ENCODE peak calls at places on chromosomes 13 and 19, in four cellular contexts. S, X, C and K are unnamed samples.

GRCh38 chr19:1068111-1069001 is 1.4 kb downstream of the ARHGAP45 start:
- DNase-seq in C (no peak), S (no peak), X (no peak), K (no peak)

GRCh38 chr19:49145485-49146407 is 9.4 kb downstream of the HRC start:
- DNase-seq in S (peak; percentile 13), X (peak; percentile 92), C (peak; percentile 48), K (peak; percentile 74)

GRCh38 chr13:109779074-109779473 is 7.3 kb downstream of the IRS2 start:
- DNase-seq in X (no peak), S (no peak), C (no peak), K (no peak)

GRCh38 chr19:54203151-54203611 is 2.5 kb downstream of the RPS9 start:
- DNase-seq in S (no peak), C (peak; percentile 82), X (no peak), K (no peak)

GRCh38 chr13:27160657-27161174 is 10.9 kb downstream of the USP12 start:
- DNase-seq in S (no peak), X (no peak), C (no peak), K (no peak)

GRCh38 chr19:3528080-3528479 is 10.9 kb upstream of the TEKTIP1 start:
- DNase-seq in S (no peak), C (no peak), X (no peak), K (no peak)

GRCh38 chr13:40876020-40876738 is 86.8 kb downstream of the SLC25A15 start:
- DNase-seq in X (no peak), C (no peak), S (no peak), K (no peak)

GRCh38 chr13:67229438-67230242 is 496 bp downstream of the PCDH9 start:
- DNase-seq in S (no peak), C (no peak), X (no peak), K (peak; percentile 55)

GRCh38 chr13:113802090-113802531 is 43.1 kb downstream of the TMEM255B start:
- DNase-seq in C (peak; percentile 13), X (peak; percentile 19), S (no peak), K (no peak)

GRCh38 chr19:13103961-13104847 is 1.5 kb upstream of the LYL1 start:
- DNase-seq in S (no peak), C (no peak), X (peak; percentile 82), K (peak; percentile 72)

GRCh38 chr13:73602295-73602694 is 531.9 kb downstream of the KLF12 start:
- DNase-seq in C (peak; percentile 4), X (peak; percentile 10), S (no peak), K (no peak)

GRCh38 chr19:10501971-10502523 is 1.1 kb downstream of the KEAP1 start:
- DNase-seq in X (peak; percentile 45), C (peak; percentile 33), S (no peak), K (peak; percentile 38)

GRCh38 chr19:32407004-32407992 is 1.7 kb downstream of the DPY19L3 start:
- DNase-seq in C (peak; percentile 16), S (no peak), X (peak; percentile 75), K (no peak)

GRCh38 chr13:55653497-55653896 is 1487.2 kb upstream of the PRR20A start:
- DNase-seq in C (no peak), X (no peak), S (no peak), K (no peak)

GRCh38 chr19:14473915-14474578 is 1.1 kb downstream of the PTGER1 start:
- DNase-seq in S (no peak), X (no peak), C (no peak), K (no peak)

GRCh38 chr13:112444001-112444311 is 67.8 kb downstream of the SPACA7 start:
- DNase-seq in X (peak; percentile 65), C (peak; percentile 44), S (no peak), K (peak; percentile 66)

GRCh38 chr13:110516500-110516899 is 45.0 kb downstream of the RAB20 start:
- DNase-seq in S (no peak), C (no peak), X (no peak), K (no peak)

GRCh38 chr13:91567485-91568207 is 169.2 kb downstream of the GPC5 start:
- DNase-seq in X (no peak), C (no peak), S (no peak), K (no peak)

DNA sequence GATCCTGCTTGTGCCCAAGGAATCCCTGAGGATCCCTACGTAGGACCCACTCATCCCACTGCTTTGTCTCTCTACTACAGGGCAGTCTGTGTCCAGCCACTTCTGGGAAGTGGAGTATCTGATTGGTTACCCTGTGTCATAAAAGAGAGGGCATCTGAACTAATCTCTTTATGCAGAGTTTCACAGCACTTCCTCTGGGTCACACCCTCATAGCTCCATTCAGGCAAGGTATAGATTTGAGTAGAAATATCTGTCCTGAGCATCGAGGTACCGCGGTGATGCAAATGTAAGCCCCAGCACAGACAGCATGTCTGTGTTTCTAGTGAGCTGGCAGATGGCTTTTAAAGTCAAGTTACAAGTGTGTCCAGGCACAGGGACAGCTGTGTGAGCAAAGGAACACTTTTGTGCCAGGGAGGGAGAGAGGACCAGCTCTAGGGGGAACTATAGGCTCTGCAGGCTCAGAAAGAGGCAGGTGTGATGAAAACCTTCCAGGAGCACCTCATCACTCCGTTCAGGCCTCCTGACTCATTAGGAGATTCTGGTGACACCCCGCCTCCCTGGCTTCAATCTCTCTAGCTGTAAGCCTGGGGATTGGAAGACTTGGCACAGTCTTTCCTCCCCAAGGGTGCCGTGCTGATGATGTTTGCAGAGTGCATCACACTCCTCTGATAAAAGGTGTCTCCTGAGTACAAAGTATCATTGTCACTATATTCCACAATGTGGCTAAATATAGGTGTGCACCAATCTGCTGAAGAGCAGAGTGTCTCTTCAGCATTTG is 84.3 kb upstream of the UBL3 start:
- DNase-seq in C (no peak), X (no peak), S (no peak), K (no peak)
- TF ChIP-seq TARDBP in C (no peak), X (no peak), S (no peak), K (no peak)

GRCh38 chr19:47754206-47755064 is 9.1 kb downstream of the NOP53 start:
- DNase-seq in X (no peak), S (no peak), C (no peak), K (no peak)

GRCh38 chr19:47755065-47755761 is 9.9 kb downstream of the NOP53 start:
- DNase-seq in C (no peak), X (no peak), S (no peak), K (no peak)

GRCh38 chr19:47750752-47751151 is 5.4 kb downstream of the NOP53 start:
- DNase-seq in C (no peak), X (no peak), S (no peak), K (no peak)

GRCh38 chr19:47749326-47749725 is 4.0 kb downstream of the NOP53 start:
- DNase-seq in C (no peak), X (no peak), S (peak; percentile 51), K (no peak)

DNA sequence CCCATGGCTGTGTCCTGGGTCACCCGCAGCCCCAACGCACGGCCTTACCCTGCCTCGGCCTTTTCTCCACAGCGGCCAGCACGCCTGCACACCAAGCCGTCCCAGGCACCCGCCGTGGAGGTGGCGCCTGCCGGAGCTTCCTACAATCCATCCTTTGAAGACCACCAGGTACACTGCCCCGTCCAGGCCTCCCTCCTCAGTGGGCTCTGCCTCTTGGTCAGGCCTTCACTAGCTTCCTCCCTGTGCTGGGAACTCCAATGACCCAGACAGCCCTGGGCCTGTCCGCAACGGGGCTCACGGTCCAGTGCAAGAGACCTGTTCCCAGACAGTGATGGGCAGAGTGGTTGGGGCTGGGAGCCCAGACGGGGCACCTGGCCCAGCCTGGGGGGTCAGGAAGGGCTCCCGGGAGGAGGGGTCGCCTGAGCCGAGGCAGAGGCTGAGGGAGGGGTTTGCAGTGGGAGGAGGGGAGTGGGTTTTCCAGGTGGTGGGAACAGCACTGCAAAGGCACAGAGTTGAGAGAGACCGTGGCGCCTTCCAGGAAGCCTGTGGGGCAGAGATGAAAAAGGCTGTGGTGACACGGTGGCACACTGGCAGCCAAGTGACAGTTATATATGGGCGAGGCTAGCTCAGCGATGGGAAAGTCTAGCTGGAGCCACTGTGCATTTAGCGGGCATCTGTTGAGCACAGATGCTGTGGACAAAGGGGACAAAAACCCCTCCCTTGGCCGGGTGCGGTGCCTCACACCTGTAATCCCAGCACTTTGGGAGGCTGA is 7.3 kb downstream of the NOP53 start:
- DNase-seq in X (no peak), C (no peak), S (no peak), K (no peak)
- TF ChIP-seq FOXM1 in X (no peak), C (no peak), S (no peak), K (no peak)

GRCh38 chr13:20702945-20703784 is at the start of gene IL17D:
- DNase-seq in C (no peak), X (peak; percentile 16), S (no peak), K (peak; percentile 15)
- TF ChIP-seq TARDBP in C (no peak), X (no peak), S (no peak), K (no peak)

GRCh38 chr13:99126821-99127220 is 73.8 kb upstream of the UBAC2 start:
- DNase-seq in C (no peak), X (no peak), S (no peak), K (no peak)

GRCh38 chr13:99124046-99124400 is 76.6 kb upstream of the UBAC2 start:
- DNase-seq in S (no peak), C (no peak), X (no peak), K (no peak)

GRCh38 chr13:99125335-99125915 is 75.2 kb upstream of the UBAC2 start:
- DNase-seq in X (no peak), C (no peak), S (no peak), K (no peak)

GRCh38 chr13:99123101-99124045 is 77.3 kb upstream of the UBAC2 start:
- DNase-seq in S (no peak), X (no peak), C (no peak), K (no peak)

DNA sequence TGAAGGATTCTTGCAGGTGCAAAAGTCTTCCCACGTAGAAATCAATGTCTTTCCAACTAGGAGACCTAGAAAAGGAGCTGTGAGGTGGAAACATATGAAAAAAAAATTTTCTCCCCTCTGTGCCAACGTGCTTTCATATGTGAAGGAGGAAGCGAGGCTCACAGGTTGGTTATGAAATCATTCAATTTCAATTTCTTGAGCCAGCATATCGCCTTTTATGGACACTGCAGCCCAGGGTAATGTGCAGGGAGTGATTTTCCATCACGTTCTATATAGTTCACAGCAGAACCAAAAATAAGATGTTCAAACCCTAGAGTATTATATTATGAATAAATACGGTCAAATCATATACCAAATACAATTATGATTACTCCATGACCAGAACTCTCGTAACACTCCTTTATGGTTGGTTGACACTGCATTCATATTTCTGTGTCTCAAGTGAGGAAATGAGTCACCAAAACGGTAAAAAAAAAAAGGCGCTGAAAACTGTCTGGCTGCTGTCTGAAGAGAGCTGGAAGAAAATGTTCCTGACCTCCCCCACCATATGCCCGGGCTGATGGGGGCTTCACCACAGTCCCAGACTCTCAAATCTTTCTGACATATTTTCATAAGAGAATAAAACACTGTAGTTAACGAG is 75.8 kb upstream of the UBAC2 start:
- DNase-seq in X (peak; percentile 26), C (no peak), S (peak; percentile 34), K (no peak)
- TF ChIP-seq FOXM1 in X (no peak), C (no peak), S (no peak), K (no peak)